ENCODE peak calls at places on chromosome 12, in seven cellular contexts. I is left ventricle myocardium inferior, C is GM23338, E is stomach, G is IMR-90, W is heart right ventricle, X is AG09309. F is an unnamed sample.

GRCh38 chr12:111788178-111788654 is 21.5 kb downstream of the ALDH2 start:
- DNase-seq in I (peak), C (peak), E (peak), G (peak), W (peak), X (peak), F (no peak)

GRCh38 chr12:98405795-98406366 is 109.5 kb upstream of the TMPO start:
- DNase-seq in I (no peak), C (no peak), E (no peak), G (no peak), W (no peak), X (no peak), F (no peak)

GRCh38 chr12:69527506-69528272 is 57.5 kb downstream of the FRS2 start:
- DNase-seq in I (no peak), C (no peak), E (no peak), G (peak), W (no peak), X (peak), F (peak)

GRCh38 chr12:123096159-123096558 is 54.7 kb downstream of the PITPNM2 start:
- DNase-seq in I (no peak), C (no peak), E (no peak), G (no peak), W (no peak), X (no peak), F (no peak)

GRCh38 chr12:9969673-9970072 is 1.5 kb upstream of the CLEC12A start:
- DNase-seq in I (no peak), C (no peak), E (no peak), G (no peak), W (no peak), X (no peak), F (no peak)

GRCh38 chr12:13313886-13314285 is 117.4 kb downstream of the EMP1 start:
- DNase-seq in I (no peak), C (no peak), E (no peak), G (no peak), W (no peak), X (no peak), F (no peak)

GRCh38 chr12:86193931-86194330 is 62.3 kb downstream of the MGAT4C start:
- DNase-seq in I (no peak), C (no peak), E (no peak), G (peak), W (no peak), X (no peak), F (peak)

GRCh38 chr12:52438305-52439301 is 4.4 kb upstream of the KRT75 start:
- DNase-seq in I (no peak), C (no peak), E (no peak), G (no peak), W (no peak), X (no peak), F (peak)

GRCh38 chr12:31849090-31849687 is 110.0 kb upstream of the RESF1 start:
- DNase-seq in I (no peak), C (peak), E (no peak), G (peak), W (no peak), X (no peak), F (peak)

GRCh38 chr12:685388-685787 is 22.1 kb upstream of the NINJ2 start:
- DNase-seq in I (no peak), C (no peak), E (no peak), G (peak), W (no peak), X (no peak), F (peak)

GRCh38 chr12:46815792-46816191 is 10.0 kb downstream of the SLC38A4 start:
- DNase-seq in I (no peak), C (no peak), E (no peak), G (no peak), W (no peak), X (no peak), F (no peak)

GRCh38 chr12:108063192-108063591 is 65.9 kb upstream of the WSCD2 start:
- DNase-seq in I (no peak), C (peak), E (no peak), G (no peak), W (no peak), X (no peak), F (peak)

GRCh38 chr12:29212682-29213397 is 63.8 kb downstream of the FAR2 start:
- DNase-seq in I (no peak), C (no peak), E (no peak), G (no peak), W (peak), X (no peak), F (no peak)

GRCh38 chr12:63862187-63863107 is 17.9 kb downstream of the SRGAP1 start:
- DNase-seq in I (no peak), C (peak), E (peak), G (no peak), W (peak), X (no peak), F (peak)

GRCh38 chr12:2640709-2641108 is 154.1 kb upstream of the FKBP4 start:
- DNase-seq in I (peak), C (no peak), E (peak), G (peak), W (peak), X (peak), F (peak)

GRCh38 chr12:92144045-92144630 is 1.5 kb downstream of the BTG1 start:
- DNase-seq in I (peak), C (peak), E (peak), G (peak), W (peak), X (peak), F (peak)

DNA sequence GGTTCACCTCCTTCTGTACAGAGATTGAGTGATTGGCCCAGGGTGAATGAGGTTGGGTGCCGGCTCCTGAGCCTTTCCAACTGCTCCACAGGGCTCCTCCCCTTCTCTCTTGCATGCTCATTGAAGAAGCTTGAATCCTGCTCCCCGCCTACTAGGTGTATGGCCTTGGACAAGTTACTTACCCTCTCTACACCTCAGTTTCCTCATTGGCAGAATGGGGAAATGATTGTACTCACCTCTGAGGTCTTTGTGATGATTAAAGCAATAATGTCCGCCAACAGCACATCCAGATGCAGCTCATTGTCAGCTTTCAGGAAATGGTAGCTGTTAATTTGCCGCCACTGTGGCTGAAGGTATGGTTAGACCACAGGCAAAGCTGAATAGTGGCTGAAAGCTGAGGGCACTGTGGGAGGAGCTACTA is 174.1 kb downstream of the CRADD start:
- DNase-seq in I (no peak), C (no peak), E (no peak), G (no peak), W (no peak), X (no peak), F (no peak)
- TF ChIP-seq CTCF in I (no peak), C (no peak), E (no peak), G (no peak), W (no peak), X (no peak), F (no peak)

GRCh38 chr12:94560416-94561221 is 89.7 kb downstream of the TMCC3 start:
- DNase-seq in I (no peak), C (peak), E (no peak), G (peak), W (no peak), X (no peak), F (peak)
- H3K4me3 ChIP-seq in I (no peak), C (peak), E (no peak), G (no peak), W (no peak), X (no peak), F (no peak)

GRCh38 chr12:114858388-114859146 is 174.6 kb upstream of the TBX3 start:
- DNase-seq in I (no peak), C (peak), E (no peak), G (no peak), W (no peak), X (no peak), F (peak)
- TF ChIP-seq CTCF in I (no peak), C (peak), E (no peak), G (no peak), W (no peak), X (peak), F (peak)

GRCh38 chr12:21526721-21527345 is 737 bp downstream of the SPX start:
- DNase-seq in I (no peak), C (peak), E (no peak), G (no peak), W (no peak), X (no peak), F (no peak)

GRCh38 chr12:21528953-21529352 is 2.9 kb downstream of the SPX start:
- DNase-seq in I (no peak), C (no peak), E (peak), G (no peak), W (peak), X (no peak), F (no peak)

GRCh38 chr12:21523148-21523547 is 2.9 kb upstream of the SPX start:
- DNase-seq in I (no peak), C (no peak), E (no peak), G (no peak), W (no peak), X (no peak), F (no peak)

GRCh38 chr12:21527451-21528180 is 1.5 kb downstream of the SPX start:
- DNase-seq in I (peak), C (peak), E (peak), G (peak), W (peak), X (no peak), F (peak)

DNA sequence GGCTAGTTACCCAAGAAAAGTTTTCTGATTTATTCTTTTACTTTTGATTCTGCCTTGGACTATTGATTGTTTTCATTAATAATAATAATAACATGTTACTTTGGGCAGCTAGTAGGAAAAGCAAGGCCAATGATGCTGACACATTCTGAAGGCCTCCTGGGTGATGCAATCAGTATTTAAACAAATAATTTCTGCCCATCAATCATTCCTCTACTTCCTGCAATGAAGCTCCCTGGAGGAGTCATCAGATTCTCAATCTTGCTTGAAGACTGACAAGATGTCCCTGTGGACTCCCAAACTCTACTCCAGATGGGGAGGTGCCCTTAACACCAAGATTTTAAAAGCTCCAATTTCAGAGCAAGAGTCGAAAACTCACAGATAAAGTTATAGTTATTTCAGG is at the start of gene SPX:
- DNase-seq in I (no peak), C (no peak), E (no peak), G (peak), W (no peak), X (no peak), F (peak)
- H3K4me3 ChIP-seq in I (peak), C (peak), E (peak), G (no peak), W (peak), X (peak), F (peak)

GRCh38 chr12:113089839-113090238 is 33.3 kb downstream of the DTX1 start:
- DNase-seq in I (no peak), C (no peak), E (no peak), G (no peak), W (no peak), X (no peak), F (no peak)

GRCh38 chr12:113093409-113094101 is 37.0 kb downstream of the DTX1 start:
- DNase-seq in I (no peak), C (no peak), E (no peak), G (no peak), W (no peak), X (no peak), F (no peak)

GRCh38 chr12:113092478-113093408 is 36.2 kb downstream of the DTX1 start:
- DNase-seq in I (peak), C (peak), E (peak), G (no peak), W (no peak), X (no peak), F (peak)

GRCh38 chr12:113090740-113091139 is 34.2 kb downstream of the DTX1 start:
- DNase-seq in I (no peak), C (no peak), E (no peak), G (no peak), W (no peak), X (no peak), F (no peak)

GRCh38 chr12:113091506-113091905 is 35.0 kb downstream of the DTX1 start:
- DNase-seq in I (no peak), C (no peak), E (no peak), G (no peak), W (no peak), X (no peak), F (no peak)
- TF ChIP-seq CTCF in I (no peak), C (no peak), E (no peak), G (no peak), W (no peak), X (no peak), F (no peak)

GRCh38 chr12:53461059-53461458 is 9.2 kb downstream of the PCBP2 start:
- DNase-seq in I (peak), C (no peak), E (no peak), G (no peak), W (peak), X (no peak), F (no peak)
- H3K4me3 ChIP-seq in I (peak), C (no peak), E (no peak), G (no peak), W (no peak), X (no peak), F (no peak)

GRCh38 chr12:21801522-21802288 is 27.2 kb upstream of the KCNJ8 start:
- DNase-seq in I (no peak), C (no peak), E (no peak), G (no peak), W (no peak), X (no peak), F (no peak)
- TF ChIP-seq CTCF in I (no peak), C (no peak), E (no peak), G (no peak), W (no peak), X (no peak), F (no peak)